ENCODE peak calls at places on chromosome 6, in nine cellular contexts. I, G, T, K, P, O, H, Y and Q are unnamed samples. For H3K27me3, the result is how much of the 10 kb centered on the place peaks cover.

GRCh38 chr6:111092006-111092405 is 4.7 kb downstream of the SLC16A10 start:
- DNase-seq in I (no peak), G (no peak), T (no peak), K (no peak), P (no peak), O (no peak), H (no peak), Y (no peak), Q (no peak)

GRCh38 chr6:125989631-125990030 is 3.3 kb downstream of the TRMT11 start:
- DNase-seq in I (no peak), G (no peak), T (peak), K (no peak), P (no peak), O (no peak), H (no peak), Y (no peak), Q (no peak)

GRCh38 chr6:12748815-12749521 is 32.4 kb downstream of the PHACTR1 start:
- DNase-seq in I (no peak), G (peak), T (no peak), K (peak), P (no peak), O (no peak), H (no peak), Y (no peak), Q (peak)

GRCh38 chr6:54916858-54917257 is 70.3 kb downstream of the FAM83B start:
- DNase-seq in I (no peak), G (peak), T (peak), K (no peak), P (peak), O (no peak), H (no peak), Y (no peak), Q (no peak)

GRCh38 chr6:170129691-170130171 is 161.1 kb downstream of the DLL1 start:
- DNase-seq in I (peak), G (peak), T (no peak), K (peak), P (no peak), O (no peak), H (no peak), Y (peak), Q (peak)

GRCh38 chr6:131062245-131063027 is 609 bp downstream of the EPB41L2 start:
- DNase-seq in I (peak), G (peak), T (no peak), K (no peak), P (no peak), O (no peak), H (no peak), Y (no peak), Q (no peak)

GRCh38 chr6:105324386-105325000 is 78.4 kb downstream of the PREP start:
- DNase-seq in I (no peak), G (no peak), T (no peak), K (no peak), P (no peak), O (no peak), H (no peak), Y (no peak), Q (no peak)

GRCh38 chr6:63556369-63556768 is 15.9 kb upstream of the LOC128125822 start:
- DNase-seq in I (no peak), G (no peak), T (no peak), K (no peak), P (no peak), O (no peak), H (no peak), Y (no peak), Q (no peak)

GRCh38 chr6:111237757-111238260 is 150.5 kb downstream of the SLC16A10 start:
- DNase-seq in I (no peak), G (no peak), T (peak), K (no peak), P (no peak), O (no peak), H (no peak), Y (no peak), Q (no peak)

GRCh38 chr6:148583631-148584030 is 163.2 kb upstream of the UST start:
- DNase-seq in I (no peak), G (no peak), T (no peak), K (no peak), P (no peak), O (no peak), H (no peak), Y (no peak), Q (no peak)

GRCh38 chr6:152173957-152174356 is 366.5 kb downstream of the ESR1 start:
- DNase-seq in I (no peak), G (no peak), T (no peak), K (no peak), P (peak), O (no peak), H (no peak), Y (no peak), Q (no peak)

GRCh38 chr6:44456070-44456965 is 68.8 kb downstream of the CDC5L start:
- DNase-seq in I (no peak), G (peak), T (peak), K (peak), P (no peak), O (no peak), H (peak), Y (no peak), Q (no peak)

GRCh38 chr6:107716688-107717089 is 107.4 kb downstream of the SCML4 start:
- DNase-seq in I (no peak), G (no peak), T (peak), K (no peak), P (peak), O (no peak), H (peak), Y (no peak), Q (no peak)

GRCh38 chr6:10425973-10426780 is 11.3 kb upstream of the TFAP2A start:
- DNase-seq in I (no peak), G (peak), T (no peak), K (no peak), P (no peak), O (no peak), H (no peak), Y (no peak), Q (no peak)
- H3K27ac ChIP-seq in I (no peak), G (peak), T (peak), K (no peak), P (peak), O (peak), H (no peak), Y (peak), Q (no peak)

DNA sequence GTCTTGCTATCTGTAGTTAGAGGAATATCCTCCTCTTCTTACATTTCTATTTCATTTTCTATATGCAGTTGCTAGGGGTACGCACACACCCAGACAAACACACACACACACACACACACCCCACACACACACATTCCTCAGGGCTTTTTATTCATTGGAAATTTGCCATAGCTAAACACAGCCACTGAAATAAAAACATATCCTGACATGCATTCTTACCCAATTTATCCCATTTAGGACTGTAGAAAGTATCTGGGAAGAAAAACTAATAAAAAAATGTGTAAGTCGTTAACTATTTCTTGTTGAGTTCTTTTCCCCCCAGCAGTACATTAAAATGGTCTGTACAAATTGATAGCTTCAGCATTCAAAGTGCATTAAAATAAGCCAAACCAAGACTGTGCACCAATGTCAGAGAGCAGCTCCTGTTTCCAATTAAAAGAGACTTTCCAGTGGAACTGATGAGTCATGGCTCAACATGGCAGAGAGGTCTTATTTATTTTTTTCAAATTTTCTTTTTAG is 357.9 kb upstream of the AGPAT4 start:
- DNase-seq in I (no peak), G (peak), T (no peak), K (no peak), P (no peak), O (no peak), H (no peak), Y (no peak), Q (no peak)
- H3K27me3 ChIP-seq in I (under half), G (under half), T (under half), K (under half), P (under half), O (under half), H (under half), Y (under half), Q (under half)

DNA sequence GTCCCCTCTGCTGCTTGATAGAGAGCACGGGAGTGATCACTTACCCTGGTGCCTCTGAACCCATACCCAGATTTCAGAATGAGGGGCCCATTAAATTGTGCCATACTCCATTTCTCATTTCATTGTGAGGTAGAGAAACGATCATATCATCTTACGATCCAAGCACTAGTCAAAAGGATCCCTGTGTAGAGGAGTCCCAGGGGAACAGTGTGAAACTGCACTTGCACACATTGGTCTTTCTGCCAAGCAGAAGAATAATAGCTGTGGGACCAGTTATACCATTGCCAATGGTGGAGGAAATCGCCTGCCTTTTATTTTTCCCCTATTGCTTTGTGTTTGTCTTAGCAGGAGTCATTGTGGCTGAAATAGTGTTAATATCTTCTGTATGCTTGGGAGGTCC is 161.9 kb downstream of the FARS2 start:
- DNase-seq in I (no peak), G (no peak), T (no peak), K (no peak), P (no peak), O (no peak), H (no peak), Y (no peak), Q (no peak)
- H3K27ac ChIP-seq in I (no peak), G (no peak), T (no peak), K (no peak), P (no peak), O (no peak), H (no peak), Y (no peak), Q (no peak)

GRCh38 chr6:149960488-149960887 is 3.3 kb upstream of the ULBP1 start:
- DNase-seq in I (no peak), G (no peak), T (no peak), K (no peak), P (no peak), O (no peak), H (no peak), Y (no peak), Q (no peak)

GRCh38 chr6:149963462-149964242 is at the start of gene ULBP1:
- DNase-seq in I (peak), G (peak), T (peak), K (peak), P (peak), O (peak), H (peak), Y (peak), Q (peak)

GRCh38 chr6:149962461-149963211 is 1.1 kb upstream of the ULBP1 start:
- DNase-seq in I (no peak), G (no peak), T (no peak), K (no peak), P (no peak), O (no peak), H (no peak), Y (no peak), Q (no peak)

GRCh38 chr6:149963212-149963461 is 606 bp upstream of the ULBP1 start:
- DNase-seq in I (no peak), G (peak), T (peak), K (no peak), P (peak), O (no peak), H (no peak), Y (no peak), Q (no peak)

GRCh38 chr6:149961728-149962425 is 1.9 kb upstream of the ULBP1 start:
- DNase-seq in I (no peak), G (no peak), T (no peak), K (no peak), P (no peak), O (no peak), H (no peak), Y (no peak), Q (no peak)
- H3K27me3 ChIP-seq in I (under half), G (half or more), T (under half), K (half or more), P (under half), O (under half), H (under half), Y (under half), Q (under half)

DNA sequence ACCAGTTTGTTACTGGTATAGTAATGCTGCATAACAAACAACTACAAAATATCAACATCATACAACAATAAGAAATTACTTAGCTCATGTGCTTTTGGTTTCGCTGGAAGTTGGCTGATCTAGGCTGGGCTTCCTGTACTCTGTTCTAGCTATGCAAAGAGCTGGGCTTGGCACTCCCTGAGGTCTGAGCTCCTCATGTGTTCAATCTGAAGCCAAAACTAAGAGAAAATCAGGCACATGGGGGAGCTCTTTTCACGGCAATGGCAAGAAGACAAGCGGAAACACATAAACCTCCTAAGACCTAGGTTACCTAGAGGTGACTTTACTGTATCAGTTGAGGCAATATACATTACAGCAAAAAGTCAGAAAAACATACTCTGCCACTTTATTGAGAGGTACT is 574.2 kb downstream of the KHDRBS2 start:
- DNase-seq in I (no peak), G (no peak), T (no peak), K (no peak), P (no peak), O (no peak), H (no peak), Y (no peak), Q (no peak)
- H3K27ac ChIP-seq in I (no peak), G (no peak), T (no peak), K (no peak), P (no peak), O (no peak), H (no peak), Y (no peak), Q (no peak)

GRCh38 chr6:1608976-1609661 is 596 bp upstream of the FOXC1 start:
- DNase-seq in I (peak), G (peak), T (peak), K (peak), P (no peak), O (no peak), H (no peak), Y (no peak), Q (no peak)
- H3K27me3 ChIP-seq in I (under half), G (under half), T (under half), K (half or more), P (under half), O (under half), H (half or more), Y (under half), Q (half or more)

GRCh38 chr6:85911067-85911466 is 268.4 kb upstream of the SYNCRIP start:
- DNase-seq in I (no peak), G (no peak), T (no peak), K (no peak), P (no peak), O (no peak), H (no peak), Y (no peak), Q (no peak)
- H3K27ac ChIP-seq in I (no peak), G (no peak), T (no peak), K (no peak), P (no peak), O (no peak), H (no peak), Y (no peak), Q (no peak)